ENCODE peak calls at places on chromosomes 16 and 17, in seven cellular contexts. A is esophagus muscularis mucosa, J is hepatocyte, V is small intestine, S is neural progenitor cell, W is stomach, H is heart left ventricle. U is an unnamed sample. For H3K36me3, the result is how much of the 10 kb centered on the place peaks cover.

GRCh38 chr17:39894681-39895376 is 23.6 kb downstream of the GSDMB start:
- DNase-seq in A (no peak), H (no peak), V (no peak), S (no peak), W (no peak), J (no peak), U (no peak)

GRCh38 chr17:43171761-43172487 is 910 bp downstream of the NBR1 start:
- DNase-seq in S (peak), A (no peak), J (peak), W (no peak), V (peak), H (peak), U (no peak)

GRCh38 chr16:21302898-21303528 is 24.9 kb upstream of the CRYM start:
- DNase-seq in S (no peak), H (no peak), A (no peak), V (peak), W (no peak), J (peak), U (no peak)

GRCh38 chr17:4978720-4979119 is 8.8 kb downstream of the CAMTA2 start:
- DNase-seq in A (no peak), V (no peak), H (no peak), S (no peak), J (no peak), W (no peak), U (no peak)

GRCh38 chr17:42871647-42872046 is 20.6 kb downstream of the AOC3 start:
- DNase-seq in V (peak), J (no peak), H (no peak), A (no peak), W (no peak), S (no peak), U (no peak)

GRCh38 chr17:57099165-57099564 is 14.1 kb downstream of the AKAP1 start:
- DNase-seq in H (no peak), J (no peak), W (no peak), V (peak), S (no peak), A (no peak), U (no peak)

GRCh38 chr16:82456683-82457082 is 170.1 kb upstream of the CDH13 start:
- DNase-seq in J (peak), V (peak), S (peak), W (peak), A (no peak), H (no peak), U (no peak)

GRCh38 chr17:38455288-38455915 is 27.1 kb downstream of the ARHGAP23 start:
- DNase-seq in H (no peak), S (peak), A (no peak), W (no peak), V (no peak), J (no peak), U (no peak)

GRCh38 chr17:38879878-38880727 is 10.2 kb downstream of the LASP1 start:
- DNase-seq in V (peak), H (peak), W (no peak), A (no peak), J (peak), S (peak), U (peak)

GRCh38 chr16:56201030-56201429 is 9.7 kb downstream of the GNAO1 start:
- DNase-seq in J (no peak), H (no peak), A (peak), W (no peak), V (no peak), S (no peak), U (no peak)

GRCh38 chr17:6558276-6558675 is 1.9 kb upstream of the PITPNM3 start:
- DNase-seq in J (no peak), H (no peak), S (no peak), V (no peak), A (no peak), W (peak), U (peak)

GRCh38 chr17:31475378-31476162 is 84.1 kb downstream of the RAB11FIP4 start:
- DNase-seq in V (no peak), H (no peak), A (no peak), J (no peak), S (no peak), W (no peak), U (no peak)

GRCh38 chr17:10099051-10099571 is 99.3 kb downstream of the GAS7 start:
- DNase-seq in J (peak), H (no peak), S (no peak), A (no peak), V (no peak), W (no peak), U (no peak)

GRCh38 chr17:73521376-73521775 is 122.9 kb downstream of the SDK2 start:
- DNase-seq in A (no peak), W (no peak), V (no peak), J (no peak), H (no peak), S (no peak), U (no peak)

GRCh38 chr16:35171106-35171505 is 1711.7 kb downstream of the TP53TG3F start:
- DNase-seq in A (no peak), S (no peak), V (no peak), H (no peak), J (no peak), W (no peak), U (no peak)

GRCh38 chr16:85103096-85104079 is 8.9 kb downstream of the CIBAR2 start:
- DNase-seq in S (no peak), A (no peak), J (no peak), V (no peak), H (no peak), W (no peak), U (no peak)

GRCh38 chr16:76059186-76059585 is 218.0 kb upstream of the CNTNAP4 start:
- DNase-seq in W (no peak), A (no peak), J (no peak), H (no peak), S (no peak), V (no peak), U (no peak)

GRCh38 chr16:15644306-15644961 is 1.5 kb upstream of the MARF1 start:
- DNase-seq in H (no peak), V (no peak), S (peak), A (no peak), J (peak), W (no peak), U (no peak)

GRCh38 chr17:75011788-75012319 is 616 bp upstream of the MRPL58 start:
- DNase-seq in J (peak), W (peak), S (peak), V (no peak), H (peak), A (no peak), U (peak)

GRCh38 chr16:703406-703805 is 2.2 kb downstream of the FBXL16 start:
- DNase-seq in J (no peak), A (no peak), H (no peak), V (no peak), S (no peak), W (no peak), U (no peak)

GRCh38 chr16:49849709-49850108 is 6.2 kb downstream of the ZNF423 start:
- DNase-seq in J (no peak), W (no peak), A (no peak), S (no peak), V (no peak), H (no peak), U (no peak)

GRCh38 chr17:66829386-66829864 is 5.5 kb upstream of the CACNG5 start:
- DNase-seq in J (peak), W (peak), S (peak), H (no peak), V (peak), A (no peak), U (no peak)

GRCh38 chr17:226773-227580 is 45.5 kb upstream of the DOC2B start:
- DNase-seq in V (no peak), A (no peak), S (peak), J (no peak), H (peak), W (no peak), U (peak)

GRCh38 chr17:18043491-18043890 is 4.3 kb downstream of the GID4 start:
- DNase-seq in A (no peak), V (peak), J (peak), H (no peak), W (no peak), S (no peak), U (no peak)

GRCh38 chr16:716250-716607 is 1.3 kb downstream of the METRN start:
- DNase-seq in S (peak), J (no peak), A (no peak), H (no peak), V (no peak), W (peak), U (no peak)

GRCh38 chr16:77211880-77212735 is 12.9 kb downstream of the SYCE1L start:
- DNase-seq in J (peak), W (peak), S (peak), H (peak), A (no peak), V (peak), U (peak)

GRCh38 chr17:146983-147761 is 9.8 kb downstream of the SCGB1C2 start:
- DNase-seq in V (no peak), W (peak), J (no peak), H (no peak), A (no peak), S (no peak), U (peak)

GRCh38 chr16:12951392-12951791 is 50.0 kb downstream of the SHISA9 start:
- DNase-seq in W (no peak), A (no peak), J (no peak), H (no peak), S (no peak), V (no peak), U (no peak)

GRCh38 chr17:64328875-64329405 is 61.7 kb downstream of the PECAM1 start:
- DNase-seq in A (no peak), H (no peak), V (no peak), J (no peak), W (no peak), S (no peak), U (no peak)

GRCh38 chr17:64329571-64329970 is 61.1 kb downstream of the PECAM1 start:
- DNase-seq in J (no peak), V (no peak), W (no peak), A (no peak), H (peak), S (no peak), U (no peak)

GRCh38 chr17:64331946-64332493 is 58.6 kb downstream of the PECAM1 start:
- DNase-seq in S (no peak), H (peak), V (no peak), J (no peak), A (no peak), W (no peak), U (peak)

GRCh38 chr17:64332502-64332901 is 58.2 kb downstream of the PECAM1 start:
- DNase-seq in V (no peak), H (peak), J (no peak), A (no peak), W (no peak), S (no peak), U (no peak)

GRCh38 chr17:64331366-64331765 is 59.3 kb downstream of the PECAM1 start:
- DNase-seq in S (no peak), V (no peak), J (no peak), W (no peak), A (no peak), H (peak), U (no peak)
- H3K36me3 ChIP-seq in S (under half), V (under half), J (under half), W (under half), A (under half), H (under half), U (under half)

GRCh38 chr16:86671486-86672214 is 93.3 kb downstream of the FOXL1 start:
- DNase-seq in V (no peak), J (peak), H (no peak), S (no peak), A (no peak), W (no peak), U (no peak)
- H3K27ac ChIP-seq in V (no peak), J (peak), H (peak), S (no peak), A (peak), W (no peak), U (no peak)

GRCh38 chr16:11699234-11699894 is 31.1 kb downstream of the SNN start:
- DNase-seq in A (no peak), J (no peak), W (no peak), S (no peak), V (no peak), H (no peak), U (no peak)

GRCh38 chr16:11696266-11697012 is 28.2 kb downstream of the SNN start:
- DNase-seq in W (no peak), J (no peak), H (no peak), A (no peak), V (no peak), S (no peak), U (no peak)

GRCh38 chr16:11698271-11698689 is 30.0 kb downstream of the SNN start:
- DNase-seq in A (no peak), V (peak), J (no peak), H (no peak), W (no peak), S (no peak), U (no peak)

GRCh38 chr16:11700264-11701029 is 32.2 kb downstream of the SNN start:
- DNase-seq in J (no peak), H (no peak), S (no peak), A (no peak), W (no peak), V (no peak), U (no peak)

GRCh38 chr16:11697319-11697718 is 29.1 kb downstream of the SNN start:
- DNase-seq in A (no peak), W (no peak), S (no peak), J (no peak), H (no peak), V (no peak), U (no peak)
- H3K36me3 ChIP-seq in A (half or more), W (half or more), S (under half), J (under half), H (under half), V (under half), U (under half)

GRCh38 chr16:19755268-19755667 is 37.2 kb downstream of the IQCK start:
- DNase-seq in A (no peak), V (no peak), S (no peak), J (no peak), H (no peak), W (no peak), U (no peak)
- H3K27ac ChIP-seq in A (peak), V (peak), S (no peak), J (peak), H (peak), W (peak), U (no peak)

GRCh38 chr16:27508476-27508875 is 41.2 kb downstream of the GTF3C1 start:
- DNase-seq in S (no peak), W (no peak), V (no peak), J (no peak), H (no peak), A (no peak), U (no peak)

GRCh38 chr16:27500801-27501200 is 48.9 kb downstream of the GTF3C1 start:
- DNase-seq in W (no peak), V (no peak), A (no peak), S (no peak), H (no peak), J (no peak), U (no peak)

GRCh38 chr16:27506771-27507170 is 42.9 kb downstream of the GTF3C1 start:
- DNase-seq in V (no peak), A (no peak), S (no peak), H (no peak), W (no peak), J (no peak), U (no peak)

GRCh38 chr16:27503662-27504061 is 46.1 kb downstream of the GTF3C1 start:
- DNase-seq in A (no peak), V (no peak), J (no peak), H (no peak), W (no peak), S (no peak), U (no peak)

DNA sequence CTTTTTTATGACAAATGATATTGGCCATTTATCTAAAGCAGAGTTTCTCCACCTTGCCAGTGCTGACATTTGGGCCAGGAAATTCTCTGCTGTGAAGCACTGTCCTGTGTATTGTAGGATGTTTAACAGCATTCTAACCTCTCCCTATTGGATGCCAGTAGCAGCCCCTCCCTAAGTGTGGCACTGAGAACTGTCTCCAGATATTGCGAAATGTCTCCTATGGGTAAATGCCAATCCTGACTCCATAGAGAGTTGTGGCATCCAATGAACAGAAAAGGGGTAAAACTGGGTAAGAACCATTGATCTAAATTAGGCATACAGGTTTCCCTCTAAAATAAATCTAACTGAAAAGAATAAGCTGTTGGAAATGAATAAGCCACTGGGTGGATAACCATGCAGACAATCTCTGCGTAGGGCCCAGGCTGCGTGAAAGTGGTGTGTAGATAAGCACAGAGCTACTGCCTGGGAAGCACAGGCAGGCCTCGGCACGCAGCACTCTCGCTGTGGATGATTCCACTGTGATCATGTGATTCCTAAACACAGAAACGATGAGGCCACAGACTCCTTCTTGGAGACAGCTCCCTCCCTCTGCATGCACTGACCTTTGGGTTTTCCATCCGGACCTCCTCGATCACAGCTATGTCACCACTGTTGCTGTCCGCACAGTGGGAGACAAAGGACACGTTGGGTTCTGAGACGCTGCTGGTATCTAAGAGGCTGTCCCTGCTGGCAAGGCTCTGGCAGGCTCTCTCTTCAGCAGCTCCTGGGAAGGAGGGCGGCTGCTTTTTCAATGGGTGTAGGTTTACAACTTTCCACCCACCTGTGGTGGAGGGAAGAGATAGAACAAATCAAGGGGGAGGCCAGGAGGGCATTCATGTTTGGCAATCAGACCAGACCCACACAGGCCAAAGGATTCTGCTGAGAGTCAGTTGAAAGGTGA is 44.1 kb downstream of the GTF3C1 start:
- DNase-seq in W (no peak), S (no peak), H (peak), J (no peak), V (no peak), A (no peak), U (no peak)
- H3K36me3 ChIP-seq in W (half or more), S (under half), H (under half), J (under half), V (half or more), A (half or more), U (under half)

DNA sequence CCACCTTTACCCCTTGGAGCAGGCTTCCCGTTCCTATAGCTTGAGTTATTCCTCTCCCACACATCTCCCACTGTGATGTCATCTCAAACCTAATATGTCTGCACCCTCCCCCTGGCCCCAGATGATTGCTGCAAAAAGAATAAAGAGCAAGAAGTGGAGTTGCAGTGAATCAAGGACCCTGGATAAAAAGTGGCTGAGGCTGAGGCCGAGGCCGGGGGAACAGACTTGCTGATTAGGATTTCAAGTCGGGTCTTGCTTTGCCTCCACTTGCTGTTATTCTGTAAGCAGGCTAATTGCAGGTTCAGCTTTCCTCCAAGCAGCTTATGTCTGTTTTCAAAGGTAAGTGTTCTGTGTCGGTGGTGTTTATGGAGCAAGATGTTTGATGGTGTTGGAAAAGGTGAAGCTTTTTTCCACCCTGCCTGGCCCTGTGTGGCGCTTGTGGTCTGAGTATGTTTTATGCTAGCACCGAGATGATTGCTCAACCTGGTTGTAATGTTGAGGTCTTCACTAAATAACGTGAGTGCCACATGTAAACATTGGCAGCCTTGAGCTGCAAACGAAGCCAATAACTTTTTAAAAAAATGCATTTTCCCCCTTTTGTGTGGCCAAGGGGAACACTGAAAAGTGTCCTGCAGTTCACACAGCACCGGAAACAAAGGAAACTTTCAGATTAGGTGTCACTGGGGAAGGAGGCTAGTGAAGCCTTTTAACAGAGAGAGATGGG is 15.4 kb downstream of the HS3ST3B1 start:
- DNase-seq in V (no peak), H (no peak), W (no peak), S (peak), J (no peak), A (no peak), U (no peak)
- H3K27ac ChIP-seq in V (no peak), H (no peak), W (no peak), S (peak), J (no peak), A (no peak), U (no peak)

GRCh38 chr16:54436342-54436741 is 149.8 kb upstream of the IRX3 start:
- DNase-seq in S (no peak), V (no peak), J (no peak), H (no peak), W (no peak), A (no peak), U (no peak)

GRCh38 chr16:54434859-54435258 is 148.3 kb upstream of the IRX3 start:
- DNase-seq in V (no peak), A (no peak), J (no peak), H (no peak), S (no peak), W (no peak), U (no peak)

GRCh38 chr16:54437921-54438320 is 151.3 kb upstream of the IRX3 start:
- DNase-seq in V (no peak), J (no peak), W (no peak), A (no peak), S (no peak), H (no peak), U (no peak)

GRCh38 chr16:54438469-54438868 is 151.9 kb upstream of the IRX3 start:
- DNase-seq in V (no peak), S (no peak), H (no peak), J (no peak), W (no peak), A (no peak), U (no peak)

GRCh38 chr16:54437361-54437760 is 150.8 kb upstream of the IRX3 start:
- DNase-seq in W (no peak), H (no peak), A (no peak), V (no peak), J (no peak), S (peak), U (no peak)
- H3K36me3 ChIP-seq in W (under half), H (under half), A (under half), V (under half), J (under half), S (under half), U (under half)

U was measured in aorta.